ENCODE peak calls at places on chromosome 14, in four cellular contexts. G, V, B and X are unnamed samples.

GRCh38 chr14:60734465-60735242 is at the start of gene MNAT1:
- DNase-seq in B (no peak), G (peak), V (peak), X (peak)

GRCh38 chr14:95291859-95292542 is 27.7 kb downstream of the CLMN start:
- DNase-seq in V (peak), G (peak), B (no peak), X (no peak)

GRCh38 chr14:50501642-50502041 is 30.7 kb downstream of the MAP4K5 start:
- DNase-seq in G (no peak), V (no peak), B (no peak), X (no peak)

GRCh38 chr14:63046339-63047268 is 1.3 kb upstream of the KCNH5 start:
- DNase-seq in G (peak), B (no peak), V (no peak), X (peak)

GRCh38 chr14:80940146-80940545 is 1.4 kb downstream of the CEP128 start:
- DNase-seq in V (no peak), G (no peak), B (no peak), X (no peak)

GRCh38 chr14:101128478-101129450 is 225.2 kb upstream of the RTL1 start:
- DNase-seq in B (no peak), G (peak), V (no peak), X (no peak)

GRCh38 chr14:31945074-31945613 is 132.0 kb upstream of the ARHGAP5 start:
- DNase-seq in V (peak), B (no peak), G (peak), X (no peak)

GRCh38 chr14:89418976-89419375 is 1.9 kb upstream of the FOXN3 start:
- DNase-seq in G (no peak), V (no peak), B (no peak), X (no peak)

GRCh38 chr14:64938972-64939816 is 3.4 kb downstream of the GPX2 start:
- DNase-seq in G (no peak), V (no peak), B (no peak), X (no peak)

GRCh38 chr14:90614696-90615260 is 201.5 kb downstream of the TTC7B start:
- DNase-seq in G (no peak), V (no peak), B (no peak), X (no peak)

GRCh38 chr14:31363331-31364073 is 56.8 kb downstream of the HEATR5A start:
- DNase-seq in G (no peak), V (no peak), B (no peak), X (no peak)

GRCh38 chr14:34461334-34462131 is 507 bp downstream of the SPTSSA start:
- DNase-seq in G (no peak), B (no peak), V (peak), X (peak)

GRCh38 chr14:38311655-38312054 is 55.8 kb upstream of the CLEC14A start:
- DNase-seq in G (no peak), V (no peak), B (no peak), X (no peak)

GRCh38 chr14:67999693-68000384 is 180.3 kb downstream of the RAD51B start:
- DNase-seq in B (no peak), V (no peak), G (no peak), X (no peak)

DNA sequence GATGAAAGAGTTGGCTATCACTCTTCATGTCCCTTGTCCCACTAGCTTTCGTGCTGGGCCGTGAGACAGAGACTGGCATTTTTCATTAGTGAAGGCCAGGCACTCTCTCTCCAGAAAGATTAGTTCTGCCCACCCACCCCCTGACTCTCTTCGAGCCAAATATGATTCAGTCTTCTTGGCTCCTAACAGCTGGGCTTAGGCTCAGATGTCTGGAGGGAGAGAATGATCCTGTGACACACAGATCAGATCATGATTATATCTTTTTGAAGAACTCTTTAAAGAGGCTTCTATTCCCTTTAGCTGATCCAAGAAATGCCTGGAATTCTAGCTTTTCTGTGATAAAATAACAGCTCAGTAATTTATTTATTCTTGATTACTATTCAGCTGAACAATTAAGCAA is 5.2 kb upstream of the GNG2 start:
- DNase-seq in G (no peak), V (no peak), B (no peak), X (no peak)
- TF ChIP-seq CTCF in G (no peak), V (no peak), B (no peak), X (no peak)

DNA sequence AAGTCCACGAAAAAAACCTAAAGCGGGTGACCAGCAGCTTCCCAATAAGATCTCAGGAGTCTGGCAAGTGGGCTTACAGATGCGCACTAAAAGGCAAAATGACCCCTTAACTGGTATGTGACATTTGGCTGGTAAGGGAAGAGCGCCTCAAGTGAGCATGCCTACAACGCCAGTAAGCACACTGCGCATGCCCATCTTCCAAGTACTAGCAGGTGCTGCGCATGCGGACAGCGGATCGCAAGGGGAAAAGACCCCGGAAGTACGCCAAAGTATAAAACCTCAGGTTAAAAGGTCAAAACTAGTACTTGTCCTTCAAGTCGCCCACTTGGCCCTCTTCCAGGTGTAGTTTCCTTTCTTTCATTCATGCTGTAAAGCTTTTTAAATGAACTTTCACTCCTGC is 518.5 kb upstream of the MDGA2 start:
- DNase-seq in G (no peak), V (peak), B (no peak), X (no peak)
- TF ChIP-seq TEAD4 in G (no peak), V (no peak), B (no peak), X (no peak)

GRCh38 chr14:53470351-53471043 is 317.4 kb upstream of the DDHD1 start:
- DNase-seq in G (no peak), B (no peak), V (no peak), X (no peak)
- TF ChIP-seq CTCF in G (no peak), B (no peak), V (no peak), X (no peak)

GRCh38 chr14:104223810-104224515 is 85.6 kb downstream of the KIF26A start:
- DNase-seq in V (no peak), G (peak), B (no peak), X (no peak)
- TF ChIP-seq TEAD4 in V (no peak), G (no peak), B (no peak), X (no peak)

DNA sequence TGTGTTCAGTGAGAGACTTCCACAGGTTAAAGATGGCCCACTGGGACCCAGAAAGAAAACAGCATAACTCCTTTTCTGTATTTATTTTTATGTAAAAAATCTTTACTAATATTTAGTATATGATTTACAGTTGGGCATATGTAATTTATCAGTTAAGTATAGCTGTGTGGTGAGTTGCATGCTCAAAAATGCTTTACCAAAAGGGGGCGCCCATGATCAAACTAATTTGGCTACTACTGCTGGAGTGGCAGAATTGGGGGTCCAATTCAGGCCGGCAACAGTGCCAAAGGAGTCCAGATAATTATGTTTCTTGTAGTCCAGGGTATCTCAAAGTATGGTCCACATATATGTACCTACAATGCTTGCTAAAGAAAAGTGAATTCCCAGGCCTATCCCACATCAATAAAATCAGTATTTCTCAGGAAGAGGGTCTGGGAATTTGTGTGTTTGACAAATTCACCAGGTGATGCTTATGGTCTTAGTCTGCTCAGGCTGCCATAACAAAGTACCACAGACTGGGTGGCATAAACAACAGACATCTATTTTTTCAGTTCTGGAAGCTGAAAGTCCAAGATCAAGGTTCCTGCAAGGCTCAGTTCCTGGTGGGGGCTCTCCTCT is 152.0 kb downstream of the KTN1 start:
- DNase-seq in G (no peak), B (no peak), V (peak), X (peak)
- TF ChIP-seq CTCF in G (peak), B (peak), V (peak), X (peak)

DNA sequence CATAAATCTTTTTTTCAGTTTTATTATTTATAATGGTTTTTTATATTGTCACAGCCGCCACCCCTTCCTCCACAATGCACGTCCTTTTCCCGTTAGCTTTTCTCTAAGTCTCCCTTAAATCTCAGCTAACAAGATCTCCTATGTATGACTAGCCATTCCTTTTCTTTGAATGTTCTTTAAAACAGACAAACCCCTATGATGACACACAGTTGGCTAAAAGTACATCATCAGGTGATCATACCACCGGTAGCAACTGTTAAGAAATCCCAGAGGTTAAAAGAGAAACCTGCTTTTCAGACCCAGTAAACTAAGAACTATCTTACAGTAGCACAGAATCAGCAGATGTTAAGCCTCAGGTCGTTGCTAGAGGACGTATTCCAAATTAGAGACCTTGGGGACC is 37.6 kb upstream of the NAA30 start:
- DNase-seq in V (no peak), B (no peak), G (no peak), X (no peak)
- TF ChIP-seq TEAD4 in V (no peak), B (no peak), G (no peak), X (no peak)

DNA sequence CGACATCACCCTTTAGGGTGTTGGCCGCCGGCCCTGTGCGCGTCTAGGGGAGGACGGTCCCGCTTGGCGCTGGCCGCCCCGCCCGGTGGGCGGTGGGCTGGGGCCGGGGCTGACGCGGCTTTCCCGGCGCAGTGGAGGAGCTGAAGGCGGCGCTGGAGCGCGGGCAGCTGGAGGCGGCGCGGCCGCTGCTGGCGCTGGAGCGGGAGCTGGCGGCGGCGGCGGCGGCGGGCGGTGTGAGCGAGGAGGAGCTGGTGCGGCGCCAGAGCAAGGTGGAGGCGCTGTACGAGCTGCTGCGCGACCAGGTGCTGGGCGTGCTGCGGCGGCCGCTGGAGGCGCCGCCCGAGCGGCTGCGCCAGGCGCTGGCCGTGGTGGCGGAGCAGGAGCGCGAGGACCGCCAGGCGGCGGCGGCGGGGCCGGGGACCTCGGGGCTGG is 3.6 kb downstream of the TNFAIP2 start:
- DNase-seq in G (peak), B (no peak), V (no peak), X (peak)
- TF ChIP-seq CTCF in G (peak), B (no peak), V (no peak), X (no peak)